ENCODE peak calls at places on chromosomes 13 and 19, in six cellular contexts. O is heart right ventricle, R is upper lobe of right lung, S is GM23338, B is AG04449, Z is GM12878. G is an unnamed sample.

GRCh38 chr13:64423467-64423866 is 2806.7 kb downstream of the PCDH9 start:
- DNase-seq in S (no peak), R (no peak), O (no peak), B (no peak), Z (no peak), G (no peak)

GRCh38 chr19:37869766-37870340 is 36.5 kb downstream of the WDR87 start:
- DNase-seq in B (no peak), Z (no peak), O (no peak), R (no peak), S (no peak), G (no peak)

GRCh38 chr19:48393559-48394330 is at the start of gene GRIN2D:
- DNase-seq in Z (no peak), R (no peak), S (peak; percentile 65), B (no peak), O (no peak), G (no peak)

GRCh38 chr13:112965573-112966115 is 3.4 kb upstream of the MCF2L start:
- DNase-seq in R (no peak), S (no peak), B (no peak), Z (no peak), O (no peak), G (no peak)

GRCh38 chr13:38819053-38819452 is 132.2 kb downstream of the FREM2 start:
- DNase-seq in S (no peak), R (no peak), B (no peak), Z (no peak), O (no peak), G (no peak)

GRCh38 chr19:18419699-18420460 is 682 bp downstream of the SSBP4 start:
- DNase-seq in Z (no peak), B (no peak), S (peak; percentile 55), R (peak; percentile 75), O (no peak), G (no peak)

GRCh38 chr19:11323601-11324078 is 15.8 kb downstream of the RAB3D start:
- DNase-seq in S (peak; percentile 57), O (no peak), B (no peak), R (no peak), Z (no peak), G (no peak)

GRCh38 chr19:46141421-46141820 is 6.6 kb upstream of the IGFL2 start:
- DNase-seq in S (no peak), R (no peak), B (no peak), O (no peak), Z (no peak), G (no peak)

GRCh38 chr13:91308299-91308698 is 39.2 kb upstream of the MIR17HG start:
- DNase-seq in Z (no peak), R (no peak), O (no peak), B (no peak), S (peak; percentile 60), G (no peak)

GRCh38 chr13:97189943-97190342 is 32.2 kb upstream of the MBNL2 start:
- DNase-seq in R (no peak), O (no peak), S (no peak), Z (no peak), B (no peak), G (no peak)

GRCh38 chr19:38686530-38686888 is 39.1 kb downstream of the ACTN4 start:
- DNase-seq in O (no peak), S (no peak), R (no peak), B (no peak), Z (peak; percentile 53), G (no peak)

GRCh38 chr13:37127706-37128241 is 22.3 kb upstream of the CSNK1A1L start:
- DNase-seq in Z (no peak), S (no peak), R (no peak), O (no peak), B (peak; percentile 40), G (no peak)

GRCh38 chr13:66210677-66211076 is 1019.5 kb downstream of the PCDH9 start:
- DNase-seq in Z (no peak), B (peak; percentile 85), R (no peak), O (no peak), S (no peak), G (peak; percentile 57)

GRCh38 chr13:30334663-30335386 is 27.5 kb upstream of the KATNAL1 start:
- DNase-seq in Z (no peak), R (no peak), O (no peak), S (peak; percentile 82), B (no peak), G (no peak)

GRCh38 chr13:40682449-40683240 is 16.2 kb upstream of the FOXO1 start:
- DNase-seq in S (peak; percentile 88), R (no peak), B (no peak), O (no peak), Z (no peak), G (no peak)

GRCh38 chr19:41546386-41546789 is 29.6 kb upstream of the CEACAM21 start:
- DNase-seq in O (no peak), S (no peak), Z (no peak), R (no peak), B (no peak), G (no peak)

GRCh38 chr13:85538957-85539356 is 260.3 kb downstream of the SLITRK6 start:
- DNase-seq in S (no peak), O (no peak), R (no peak), Z (no peak), B (no peak), G (no peak)

GRCh38 chr13:75444016-75444415 is 38.0 kb downstream of the TBC1D4 start:
- DNase-seq in B (no peak), O (no peak), S (no peak), Z (no peak), R (no peak), G (no peak)

GRCh38 chr13:75442736-75443234 is 39.2 kb downstream of the TBC1D4 start:
- DNase-seq in Z (no peak), S (no peak), B (no peak), R (no peak), O (no peak), G (no peak)

GRCh38 chr13:75445717-75446529 is 36.0 kb downstream of the TBC1D4 start:
- DNase-seq in R (no peak), S (no peak), O (no peak), Z (no peak), B (no peak), G (no peak)

GRCh38 chr13:75440100-75440499 is 41.9 kb downstream of the TBC1D4 start:
- DNase-seq in Z (no peak), O (no peak), S (no peak), R (no peak), B (no peak), G (no peak)

DNA sequence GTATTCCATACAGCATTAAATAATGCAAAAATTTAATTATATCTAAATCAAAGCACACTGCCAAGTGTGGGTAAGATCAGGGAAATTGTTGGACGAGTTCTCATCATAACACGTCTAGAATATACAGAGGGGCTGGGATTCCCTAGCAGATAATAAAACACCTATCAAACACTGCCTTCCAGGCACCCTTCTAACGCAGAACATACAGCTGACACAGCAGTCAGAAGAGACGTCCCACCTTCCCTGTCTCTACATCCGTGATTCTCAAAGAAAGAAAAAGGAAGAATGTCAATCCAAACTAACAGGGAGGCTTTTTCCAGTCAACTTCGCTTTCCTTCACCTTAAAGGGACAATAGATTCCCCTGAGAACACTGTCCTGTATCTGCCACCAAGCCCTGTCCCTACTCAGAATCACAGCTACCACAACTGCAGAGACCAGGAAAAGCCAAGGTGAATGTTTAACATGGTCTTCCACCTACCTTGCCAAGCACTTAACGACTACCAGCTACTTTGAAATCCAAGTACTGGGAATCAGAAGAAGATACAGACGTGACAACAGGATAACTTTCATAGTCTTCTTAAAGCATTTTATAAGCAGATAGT is 38.5 kb downstream of the TBC1D4 start:
- DNase-seq in Z (no peak), O (no peak), R (no peak), B (no peak), S (no peak), G (no peak)
- H3K4me3 ChIP-seq in Z (no peak overlapping the region), O (peak overlapping the region; percentile 13), R (no peak overlapping the region), B (no peak overlapping the region), S (no peak overlapping the region), G (no peak overlapping the region)

GRCh38 chr13:21034602-21035190 is 26.7 kb downstream of the LATS2 start:
- DNase-seq in O (peak; percentile 37), B (no peak), Z (no peak), S (peak; percentile 63), R (no peak), G (no peak)
- TF ChIP-seq CTCF in O (peak; percentile 6), B (no peak), Z (peak; percentile 22), S (peak; percentile 54), R (peak; percentile 33), G (peak; percentile 43)

GRCh38 chr19:1210227-1210538 is 4.6 kb downstream of the STK11 start:
- DNase-seq in S (no peak), O (no peak), R (no peak), Z (no peak), B (no peak), G (no peak)
- H3K4me3 ChIP-seq in S (no peak overlapping the region), O (no peak overlapping the region), R (no peak overlapping the region), Z (no peak overlapping the region), B (no peak overlapping the region), G (no peak overlapping the region)

DNA sequence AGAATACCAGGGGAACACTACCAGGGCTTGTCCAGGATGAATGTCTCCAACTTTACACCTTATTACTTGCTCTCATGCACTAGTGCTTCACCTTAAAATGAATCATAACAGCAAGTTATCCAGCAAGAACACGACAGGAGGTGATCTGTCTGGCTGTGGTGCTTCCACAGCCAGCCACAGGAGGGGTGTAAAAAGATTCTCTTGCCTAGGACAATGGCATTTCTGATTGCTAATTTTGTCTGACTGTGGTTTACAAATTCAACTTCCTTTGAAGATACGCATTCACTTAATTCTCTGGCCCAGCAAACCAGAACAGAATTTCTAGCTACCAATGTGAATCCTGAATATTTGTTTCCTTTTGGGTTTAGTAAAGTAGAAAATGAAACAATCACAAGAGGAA is 23.1 kb upstream of the COG3 start:
- DNase-seq in Z (peak; percentile 60), R (no peak), S (no peak), O (no peak), B (no peak), G (no peak)
- TF ChIP-seq CTCF in Z (peak; percentile 43), R (no peak), S (no peak), O (peak; percentile 25), B (peak; percentile 28), G (peak; percentile 35)

GRCh38 chr19:57477191-57478008 is at the start of gene ZNF772:
- DNase-seq in S (peak; percentile 99), B (peak; percentile 47), O (peak; percentile 84), Z (peak; percentile 73), R (peak; percentile 87), G (peak; percentile 79)

DNA sequence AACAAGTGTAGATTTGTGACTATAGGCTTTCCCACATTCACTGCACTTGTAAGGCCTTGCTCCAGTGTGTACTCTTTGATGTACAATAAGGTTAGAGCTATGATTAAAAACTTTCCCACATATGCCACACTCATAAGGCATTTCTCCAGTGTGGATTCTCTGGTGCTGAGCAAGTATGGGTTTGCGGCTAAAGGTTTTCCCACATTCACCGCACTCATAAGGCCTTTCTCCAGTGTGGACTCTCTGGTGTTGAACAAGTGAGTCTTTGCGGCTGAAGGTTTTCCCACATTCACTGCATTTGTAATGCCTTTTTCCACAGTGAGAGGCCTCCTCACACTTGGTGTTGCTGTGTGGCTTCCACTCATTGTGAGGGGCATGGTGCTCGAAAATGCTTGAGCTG is 3.7 kb downstream of the ZNF772 start:
- DNase-seq in R (no peak), Z (no peak), O (no peak), S (peak; percentile 24), B (no peak), G (no peak)
- H3K4me3 ChIP-seq in R (no peak overlapping the region), Z (no peak overlapping the region), O (no peak overlapping the region), S (no peak overlapping the region), B (no peak overlapping the region), G (no peak overlapping the region)